ENCODE peak calls at places on chromosomes 11 and 22, in eight cellular contexts. H is fibroblast of lung, P is sigmoid colon, E is mammary epithelial cell, T is foreskin fibroblast, A is DND-41, B is ovary, X is A549. I is an unnamed sample.

GRCh38 chr11:44630511-44631210 is 65.2 kb downstream of the CD82 start:
- DNase-seq in X (no peak), B (no peak), E (no peak), T (no peak), P (peak), H (no peak), A (peak), I (no peak)

GRCh38 chr22:44664149-44664548 is 37.9 kb upstream of the PRR5 start:
- DNase-seq in E (no peak), T (peak), P (peak), A (peak), H (peak), X (no peak), B (no peak), I (peak)

GRCh38 chr11:120211522-120212258 is 858 bp downstream of the OAF start:
- DNase-seq in B (no peak), T (peak), X (no peak), E (no peak), A (no peak), P (no peak), H (no peak), I (no peak)

GRCh38 chr11:132123854-132124835 is 753.7 kb downstream of the NTM start:
- DNase-seq in H (no peak), X (no peak), T (no peak), B (no peak), A (no peak), P (no peak), E (no peak), I (peak)

GRCh38 chr22:28017859-28018258 is 98.8 kb upstream of the PITPNB start:
- DNase-seq in H (no peak), A (no peak), T (no peak), B (peak), P (peak), E (no peak), X (no peak), I (no peak)

GRCh38 chr22:25563757-25564319 is 637 bp upstream of the GRK3 start:
- DNase-seq in H (no peak), T (peak), A (no peak), E (peak), X (no peak), P (peak), B (no peak), I (peak)

GRCh38 chr11:35029979-35030378 is 109.0 kb upstream of the CD44 start:
- DNase-seq in E (peak), X (no peak), P (no peak), T (peak), B (no peak), H (peak), A (no peak), I (peak)

GRCh38 chr11:116986521-116987105 is 111.6 kb downstream of the SIK3 start:
- DNase-seq in T (peak), B (no peak), A (no peak), P (no peak), H (peak), E (peak), X (no peak), I (peak)

GRCh38 chr11:64864473-64865285 is 13.7 kb downstream of the EHD1 start:
- DNase-seq in T (peak), X (no peak), E (peak), P (peak), B (peak), H (peak), A (no peak), I (peak)

GRCh38 chr11:76707293-76707825 is 36.8 kb upstream of the LRRC32 start:
- DNase-seq in A (no peak), E (no peak), B (no peak), P (no peak), T (no peak), X (no peak), H (no peak), I (no peak)

GRCh38 chr22:30245181-30245984 is 1.2 kb downstream of the LIF start:
- DNase-seq in P (no peak), H (peak), B (no peak), A (peak), T (peak), X (no peak), E (peak), I (peak)

GRCh38 chr11:68011046-68011943 is 1.2 kb downstream of the ALDH3B1 start:
- DNase-seq in A (no peak), E (no peak), H (no peak), P (no peak), X (no peak), B (no peak), T (no peak), I (no peak)

GRCh38 chr11:42992594-42992993 is 319.2 kb upstream of the API5 start:
- DNase-seq in H (no peak), A (no peak), E (no peak), B (no peak), P (no peak), X (no peak), T (no peak), I (no peak)

GRCh38 chr22:46122511-46122971 is 27.8 kb upstream of the PPARA start:
- DNase-seq in E (no peak), T (peak), P (peak), X (peak), H (peak), B (peak), A (peak), I (peak)

GRCh38 chr11:75275581-75275980 is 35.0 kb downstream of the TPBGL start:
- DNase-seq in B (no peak), H (no peak), P (peak), E (no peak), X (no peak), T (no peak), A (peak), I (peak)

GRCh38 chr11:118791015-118791960 is at the start of gene DDX6:
- DNase-seq in E (peak), B (peak), X (peak), P (peak), T (peak), A (peak), H (peak), I (peak)
- H3K4me3 ChIP-seq in E (peak), B (peak), X (peak), P (peak), T (peak), A (peak), H (peak), I (peak)

DNA sequence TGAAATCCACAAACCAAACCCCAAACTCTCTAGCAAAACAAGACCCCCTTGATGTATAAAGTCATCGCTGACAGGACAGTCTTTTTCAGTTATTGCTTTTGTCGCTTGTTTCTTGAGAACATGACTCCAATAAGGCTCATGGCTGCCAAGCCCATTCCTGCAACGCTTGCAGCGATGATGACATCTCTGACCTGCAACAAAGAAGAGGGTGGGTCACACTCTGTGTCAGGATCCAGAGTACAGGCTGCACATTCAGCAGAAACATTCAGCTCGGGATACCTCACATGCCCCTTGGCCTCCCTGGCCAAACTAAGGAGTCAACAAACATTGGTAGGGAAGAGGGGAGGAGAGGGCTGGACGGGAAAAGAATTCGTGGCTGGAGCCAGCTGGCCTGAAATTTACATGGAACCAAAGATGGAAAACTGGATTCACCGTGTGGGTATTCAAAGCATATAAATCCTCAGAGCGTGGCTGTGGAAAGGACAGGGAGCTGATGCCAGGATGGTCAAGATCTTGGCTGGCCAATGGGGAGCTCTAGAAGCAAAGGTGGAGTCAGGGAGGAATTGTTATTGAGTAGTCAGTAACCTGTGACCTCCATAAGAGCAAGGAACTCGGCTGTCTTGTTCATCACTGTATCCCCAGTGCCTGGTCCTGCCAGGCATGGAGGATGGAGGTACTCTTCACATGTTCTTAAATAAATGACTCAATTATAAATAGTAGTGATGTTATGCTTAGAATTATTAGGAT is 11.8 kb upstream of the PLAAT2 start:
- DNase-seq in P (peak), E (no peak), B (peak), H (peak), X (no peak), T (peak), A (no peak), I (no peak)
- H3K4me3 ChIP-seq in P (peak), E (no peak), B (peak), H (peak), X (no peak), T (peak), A (no peak), I (peak)

GRCh38 chr11:95296621-95297025 is 65.6 kb upstream of the SESN3 start:
- DNase-seq in T (no peak), P (no peak), H (no peak), X (no peak), A (no peak), E (no peak), B (no peak), I (peak)
- H3K4me3 ChIP-seq in T (no peak), P (no peak), H (no peak), X (no peak), A (no peak), E (no peak), B (no peak), I (no peak)

GRCh38 chr11:46905806-46906205 is 12.5 kb downstream of the LRP4 start:
- DNase-seq in B (no peak), H (no peak), E (no peak), X (no peak), A (no peak), P (no peak), T (no peak), I (no peak)

GRCh38 chr11:46902694-46903093 is 15.7 kb downstream of the LRP4 start:
- DNase-seq in T (no peak), B (no peak), E (no peak), P (no peak), H (no peak), X (no peak), A (no peak), I (no peak)

GRCh38 chr11:46903846-46904245 is 14.5 kb downstream of the LRP4 start:
- DNase-seq in X (no peak), E (no peak), B (no peak), A (no peak), P (no peak), T (no peak), H (no peak), I (no peak)

GRCh38 chr11:46906596-46906995 is 11.8 kb downstream of the LRP4 start:
- DNase-seq in E (no peak), B (no peak), A (no peak), H (no peak), P (no peak), T (peak), X (no peak), I (peak)

DNA sequence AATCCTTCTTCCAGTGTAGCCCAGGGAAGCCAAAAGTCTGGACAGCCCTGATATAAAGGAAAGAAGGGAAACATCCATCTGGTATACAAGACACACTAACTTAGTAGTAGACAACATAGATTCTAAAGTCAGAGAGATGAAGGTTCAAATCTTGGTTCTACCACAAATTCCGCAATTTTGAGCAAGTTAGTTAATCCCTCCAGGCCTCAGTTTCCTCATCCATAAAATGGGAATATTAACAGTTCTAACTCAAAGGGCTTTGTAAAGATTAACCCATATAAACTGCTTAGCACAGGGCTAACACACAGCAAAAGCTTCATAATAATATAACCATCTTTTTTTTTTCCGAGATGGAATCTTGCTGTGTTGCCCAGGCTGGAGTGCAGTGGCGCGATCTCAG is 10.7 kb downstream of the LRP4 start:
- DNase-seq in T (no peak), B (no peak), X (no peak), H (no peak), P (no peak), E (no peak), A (no peak), I (no peak)
- H3K4me3 ChIP-seq in T (no peak), B (no peak), X (no peak), H (no peak), P (no peak), E (no peak), A (no peak), I (no peak)

GRCh38 chr11:10453261-10453660 is 1.8 kb upstream of the AMPD3 start:
- DNase-seq in A (no peak), P (no peak), H (no peak), E (peak), T (no peak), X (no peak), B (no peak), I (no peak)

GRCh38 chr11:10456519-10456918 is 1.5 kb downstream of the AMPD3 start:
- DNase-seq in E (no peak), X (no peak), A (peak), B (no peak), T (no peak), P (no peak), H (no peak), I (peak)

GRCh38 chr11:10455637-10456487 is 798 bp downstream of the AMPD3 start:
- DNase-seq in P (peak), B (no peak), E (peak), H (peak), A (peak), X (peak), T (peak), I (peak)

GRCh38 chr11:10454506-10454901 is 560 bp upstream of the AMPD3 start:
- DNase-seq in P (no peak), H (peak), T (no peak), B (no peak), X (no peak), A (no peak), E (no peak), I (no peak)

DNA sequence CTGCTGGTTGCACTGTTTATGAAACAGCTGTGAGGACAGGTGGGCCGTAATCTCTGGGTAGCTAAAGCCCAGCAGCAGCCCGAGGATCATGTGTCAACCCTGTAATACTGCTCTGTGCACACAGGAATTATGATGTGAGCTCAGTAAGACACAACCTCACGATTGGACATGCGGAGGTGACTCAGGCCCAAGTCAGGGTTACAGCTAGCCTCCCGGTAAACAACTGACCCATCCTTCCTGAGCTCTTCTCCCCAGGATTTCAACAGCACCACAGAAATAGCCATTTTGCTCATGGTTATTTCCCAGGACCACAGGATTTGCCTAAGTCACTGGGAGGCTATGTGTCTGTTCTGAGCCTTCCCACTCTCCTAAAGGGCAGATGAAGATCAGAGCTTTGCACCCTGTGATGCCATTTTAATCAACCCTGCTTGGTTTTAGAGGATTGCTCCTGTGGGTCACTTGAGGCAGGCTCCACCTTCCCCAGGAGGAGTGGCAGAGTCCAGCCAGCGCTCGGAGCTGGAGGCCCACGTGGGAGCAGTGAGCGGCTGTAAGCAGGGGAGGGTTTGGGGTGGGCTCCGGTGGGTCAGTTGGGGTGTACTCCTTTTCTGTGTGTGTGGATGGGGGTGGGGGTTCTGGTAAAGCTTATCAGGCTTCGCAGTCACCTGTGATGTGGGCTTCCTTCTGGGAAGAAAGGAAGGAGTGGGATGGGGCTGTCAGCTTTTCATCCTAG is at the start of gene AMPD3:
- DNase-seq in P (peak), T (peak), X (peak), B (no peak), H (peak), A (no peak), E (peak), I (peak)
- H3K4me3 ChIP-seq in P (no peak), T (peak), X (peak), B (peak), H (peak), A (peak), E (no peak), I (peak)

GRCh38 chr22:32801436-32802290 is at the start of gene TIMP3:
- DNase-seq in P (peak), H (peak), A (no peak), B (peak), T (peak), E (peak), X (no peak), I (no peak)
- H3K4me3 ChIP-seq in P (peak), H (peak), A (no peak), B (peak), T (peak), E (peak), X (peak), I (no peak)

GRCh38 chr11:14974723-14975587 is 2.8 kb upstream of the CALCA start:
- DNase-seq in P (no peak), B (no peak), X (peak), E (peak), H (peak), A (no peak), T (peak), I (peak)
- H3K4me3 ChIP-seq in P (no peak), B (no peak), X (peak), E (no peak), H (no peak), A (no peak), T (no peak), I (no peak)

GRCh38 chr22:50191041-50191740 is 5.5 kb downstream of the TRABD start:
- DNase-seq in T (no peak), B (peak), H (no peak), X (no peak), A (peak), E (no peak), P (no peak), I (peak)
- H3K4me3 ChIP-seq in T (peak), B (peak), H (peak), X (peak), A (no peak), E (peak), P (no peak), I (peak)

GRCh38 chr11:1571760-1572199 is 291 bp downstream of the DUSP8 start:
- DNase-seq in X (no peak), E (no peak), P (no peak), A (no peak), B (no peak), H (no peak), T (no peak), I (no peak)

GRCh38 chr11:1570001-1570453 is 2.0 kb downstream of the DUSP8 start:
- DNase-seq in T (no peak), P (peak), H (no peak), B (no peak), E (no peak), A (no peak), X (no peak), I (no peak)

GRCh38 chr11:1569251-1569780 is 2.8 kb downstream of the DUSP8 start:
- DNase-seq in E (no peak), T (no peak), H (no peak), A (no peak), X (no peak), P (no peak), B (no peak), I (no peak)

GRCh38 chr11:1570896-1571759 is 943 bp downstream of the DUSP8 start:
- DNase-seq in A (peak), T (no peak), X (no peak), H (no peak), B (no peak), P (peak), E (no peak), I (no peak)

DNA sequence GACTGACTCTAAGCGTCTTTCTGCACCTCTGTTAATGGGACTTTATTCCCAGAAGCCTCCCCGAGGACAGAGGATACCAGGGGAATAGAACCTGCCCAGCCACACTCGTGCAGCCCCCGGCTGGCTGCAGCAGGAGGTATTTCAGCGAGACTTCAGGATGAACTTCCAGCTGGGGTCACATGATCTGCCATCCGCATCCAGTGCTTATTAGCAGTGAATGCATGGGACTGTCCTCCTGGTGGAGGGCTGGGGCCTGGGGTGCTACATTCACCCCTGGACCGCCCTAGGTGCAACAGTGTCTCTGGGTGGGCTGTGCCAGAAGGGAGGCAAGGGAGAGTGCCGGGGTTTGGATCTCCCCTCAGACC is 1.6 kb downstream of the DUSP8 start:
- DNase-seq in T (no peak), E (no peak), X (no peak), A (no peak), H (no peak), B (no peak), P (peak), I (no peak)
- H3K4me3 ChIP-seq in T (no peak), E (no peak), X (peak), A (no peak), H (no peak), B (no peak), P (no peak), I (no peak)

GRCh38 chr11:94853836-94854235 is 85.7 kb downstream of the AMOTL1 start:
- DNase-seq in P (no peak), E (no peak), X (no peak), H (no peak), B (no peak), T (no peak), A (no peak), I (no peak)
- H3K4me3 ChIP-seq in P (no peak), E (no peak), X (no peak), H (no peak), B (no peak), T (no peak), A (no peak), I (no peak)